ENCODE peak calls at places on chromosomes 2 and 18, in five cellular contexts. I is lower lobe of right lung, Z is aorta, W is OCI-LY7, N is IMR-90. M is an unnamed sample.

GRCh38 chr18:8842506-8842905 is 137.2 kb downstream of the MTCL1 start:
- DNase-seq in Z (no peak), W (no peak), I (no peak), N (no peak), M (no peak)

GRCh38 chr2:141534671-141535359 is 596.0 kb downstream of the LRP1B start:
- DNase-seq in I (no peak), W (no peak), N (no peak), Z (no peak), M (no peak)

GRCh38 chr2:172107690-172108586 is 5.2 kb upstream of the DLX2 start:
- DNase-seq in N (no peak), W (no peak), Z (no peak), I (no peak), M (no peak)

GRCh38 chr2:78967294-78967693 is 58.2 kb upstream of the REG3G start:
- DNase-seq in W (no peak), N (no peak), Z (no peak), I (no peak), M (no peak)

GRCh38 chr2:98617149-98617548 is 8.8 kb downstream of the UNC50 start:
- DNase-seq in N (no peak), Z (no peak), W (no peak), I (no peak), M (no peak)

GRCh38 chr2:15640291-15640711 is 48.6 kb downstream of the DDX1 start:
- DNase-seq in N (peak; percentile 86), Z (no peak), W (no peak), I (no peak), M (no peak)

GRCh38 chr2:233329489-233330135 is 22.0 kb downstream of the SAG start:
- DNase-seq in I (no peak), N (no peak), W (no peak), Z (no peak), M (no peak)

GRCh38 chr2:44938287-44939073 is 3.0 kb upstream of the SIX3 start:
- DNase-seq in N (no peak), Z (peak; percentile 76), W (no peak), I (no peak), M (no peak)

GRCh38 chr2:152058655-152059054 is 40.2 kb downstream of the CACNB4 start:
- DNase-seq in W (no peak), N (no peak), I (no peak), Z (no peak), M (no peak)

GRCh38 chr2:148303166-148303565 is 282.3 kb downstream of the MBD5 start:
- DNase-seq in Z (no peak), I (no peak), W (no peak), N (no peak), M (no peak)

GRCh38 chr2:48851161-48851560 is 95.6 kb upstream of the LHCGR start:
- DNase-seq in N (peak; percentile 62), Z (no peak), I (no peak), W (no peak), M (no peak)

GRCh38 chr18:3499498-3499897 is 49.5 kb downstream of the TGIF1 start:
- DNase-seq in I (no peak), N (no peak), W (no peak), Z (no peak), M (no peak)

GRCh38 chr2:101007415-101008345 is 5.6 kb downstream of the RPL31 start:
- DNase-seq in I (no peak), N (no peak), Z (no peak), W (no peak), M (no peak)

GRCh38 chr2:19312949-19313348 is 45.5 kb downstream of the OSR1 start:
- DNase-seq in N (peak; percentile 56), Z (no peak), W (peak; percentile 15), I (no peak), M (no peak)

DNA sequence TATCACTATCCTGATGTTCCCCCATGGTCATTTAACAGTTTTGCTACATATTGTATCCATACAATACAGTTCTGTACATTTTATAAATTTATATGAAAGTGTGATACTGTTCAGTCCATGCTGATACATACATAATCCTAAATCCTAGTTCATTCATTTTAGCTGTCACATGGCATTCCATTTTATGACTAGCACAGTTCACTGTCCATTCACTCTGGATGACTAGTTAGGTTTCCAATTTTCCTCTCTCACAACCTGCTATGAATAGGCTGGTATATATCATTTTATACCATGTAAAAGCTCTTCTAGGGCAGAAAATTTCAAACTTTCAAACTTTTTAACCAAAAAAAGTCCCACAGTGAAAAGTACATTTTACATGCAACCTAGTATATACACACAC is 15.2 kb downstream of the SMAD2 start:
- DNase-seq in I (no peak), W (no peak), Z (no peak), N (peak; percentile 30), M (no peak)
- H3K4me1 ChIP-seq in I (peaks cover 32% of the 10 kb centered on the region), W (no peaks in the 10 kb centered on the region), Z (peaks cover 5% of the 10 kb centered on the region), N (no peaks in the 10 kb centered on the region), M (peaks cover 21% of the 10 kb centered on the region)

GRCh38 chr2:104434966-104435365 is 418.9 kb upstream of the POU3F3 start:
- DNase-seq in Z (no peak), N (no peak), W (no peak), I (no peak), M (no peak)

GRCh38 chr2:104431701-104432121 is 422.2 kb upstream of the POU3F3 start:
- DNase-seq in N (no peak), I (no peak), W (no peak), Z (no peak), M (no peak)

GRCh38 chr2:104432401-104432800 is 421.5 kb upstream of the POU3F3 start:
- DNase-seq in I (no peak), N (no peak), Z (no peak), W (no peak), M (no peak)

GRCh38 chr2:104432972-104433371 is 420.9 kb upstream of the POU3F3 start:
- DNase-seq in I (no peak), N (no peak), W (no peak), Z (no peak), M (no peak)

GRCh38 chr2:104434363-104434792 is 419.5 kb upstream of the POU3F3 start:
- DNase-seq in W (no peak), N (no peak), Z (no peak), I (peak; percentile 48), M (no peak)
- H3K4me3 ChIP-seq in W (no peak overlapping the region), N (no peak overlapping the region), Z (no peak overlapping the region), I (peak overlapping the region; percentile 35), M (no peak overlapping the region)

DNA sequence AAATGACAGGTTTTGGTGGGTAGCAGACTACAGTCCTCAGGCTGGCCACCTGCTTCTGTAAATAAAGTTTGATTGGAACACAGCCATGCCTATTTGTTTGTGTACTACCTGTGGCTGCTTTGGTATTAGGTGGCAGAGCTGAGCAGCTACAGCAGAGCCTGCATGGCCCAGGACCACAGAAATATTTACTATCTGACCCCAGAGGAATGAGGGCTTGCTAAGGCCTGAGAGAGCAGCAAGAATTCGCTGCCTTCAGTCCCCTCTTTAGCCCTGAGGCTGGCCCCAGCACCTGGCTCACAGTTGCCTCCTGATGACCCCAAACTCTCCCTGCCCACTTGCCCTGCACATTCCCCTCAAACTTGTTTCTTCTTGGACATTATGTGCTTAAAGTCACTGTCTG is 32.5 kb downstream of the POLR1A start:
- DNase-seq in N (no peak), W (no peak), I (no peak), Z (no peak), M (no peak)
- H3K27ac ChIP-seq in N (no peak overlapping the region), W (no peak overlapping the region), I (peak overlapping the region; percentile 64), Z (peak overlapping the region; percentile 15), M (no peak overlapping the region)

GRCh38 chr2:220162320-220162719 is 534.9 kb downstream of the SLC4A3 start:
- DNase-seq in Z (no peak), W (no peak), I (no peak), N (peak; percentile 45), M (no peak)

GRCh38 chr2:220154243-220154642 is 526.8 kb downstream of the SLC4A3 start:
- DNase-seq in I (no peak), N (no peak), Z (no peak), W (no peak), M (no peak)

GRCh38 chr2:220157312-220157711 is 529.9 kb downstream of the SLC4A3 start:
- DNase-seq in W (no peak), Z (no peak), N (no peak), I (no peak), M (no peak)

GRCh38 chr2:220163486-220163885 is 536.1 kb downstream of the SLC4A3 start:
- DNase-seq in W (no peak), N (peak; percentile 34), Z (no peak), I (no peak), M (no peak)

DNA sequence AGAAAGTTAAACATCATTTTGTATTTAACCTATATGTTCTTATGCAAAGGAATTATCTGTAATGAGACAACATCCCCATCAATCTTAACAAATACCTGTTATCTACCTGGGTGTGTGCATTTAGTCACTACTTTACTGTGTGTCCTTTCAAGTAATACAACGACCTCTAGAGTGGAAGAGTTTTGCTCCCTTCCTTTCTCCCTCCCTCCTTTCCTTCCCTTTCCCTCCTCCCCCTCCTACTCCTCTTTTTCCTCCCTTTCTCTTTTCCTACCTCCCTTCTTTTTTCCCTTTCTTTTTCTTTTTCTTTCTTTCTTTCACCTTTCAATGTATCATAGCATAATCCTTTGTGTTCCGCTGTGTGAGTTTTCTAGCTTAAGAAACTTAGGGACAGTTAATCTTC is 532.3 kb downstream of the SLC4A3 start:
- DNase-seq in I (no peak), Z (no peak), N (no peak), W (no peak), M (no peak)
- H3K4me1 ChIP-seq in I (no peaks in the 10 kb centered on the region), Z (no peaks in the 10 kb centered on the region), N (no peaks in the 10 kb centered on the region), W (no peaks in the 10 kb centered on the region), M (no peaks in the 10 kb centered on the region)

GRCh38 chr18:56326386-56327072 is 311.9 kb downstream of the TXNL1 start:
- DNase-seq in I (no peak), Z (no peak), W (no peak), N (no peak), M (no peak)

GRCh38 chr18:56327171-56327885 is 311.1 kb downstream of the TXNL1 start:
- DNase-seq in I (no peak), W (no peak), N (peak; percentile 61), Z (no peak), M (no peak)

GRCh38 chr18:56330381-56331115 is 307.8 kb downstream of the TXNL1 start:
- DNase-seq in W (no peak), Z (no peak), I (no peak), N (no peak), M (no peak)

GRCh38 chr18:56333146-56333545 is 305.2 kb downstream of the TXNL1 start:
- DNase-seq in Z (no peak), N (no peak), W (no peak), I (no peak), M (no peak)

DNA sequence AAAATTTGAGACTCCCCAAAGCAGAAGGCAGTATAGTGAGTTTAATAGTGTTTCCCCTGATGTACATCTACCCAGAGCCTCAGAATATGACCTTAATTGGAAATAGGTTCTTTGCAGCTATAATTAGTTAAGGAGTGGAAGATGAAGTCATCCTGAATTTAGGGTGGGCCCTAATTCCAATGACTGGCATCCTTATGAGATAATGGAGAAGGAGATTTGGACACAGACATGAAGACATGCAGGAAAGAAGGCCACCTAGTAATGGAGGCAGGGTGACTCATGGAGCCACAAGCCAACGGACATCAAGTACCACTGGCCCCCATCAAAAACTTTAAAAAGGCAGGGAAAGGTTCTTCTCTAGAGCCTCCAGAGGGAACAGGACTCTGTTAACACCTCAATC is 308.9 kb downstream of the TXNL1 start:
- DNase-seq in I (no peak), Z (no peak), W (no peak), N (no peak), M (no peak)
- H3K4me3 ChIP-seq in I (no peak overlapping the region), Z (no peak overlapping the region), W (no peak overlapping the region), N (no peak overlapping the region), M (no peak overlapping the region)